ENCODE peak calls at places on chromosomes 12 and 14, in nine cellular contexts. One of them, this sample, is unnamed.

GRCh38 chr12:121036810-121037326 is 2.2 kb downstream of the OASL start:
- DNase-seq in endothelial cell: no peak
- DNase-seq in NCI-H510A treated with DMSO at 0.1 percent for 48 hours: no peak
- DNase-seq in left lobe of liver: no peak
- DNase-seq in HFFc6: peak; percentile 75
- DNase-seq in M059J: peak; percentile 87
- DNase-seq in heart left ventricle: no peak
- DNase-seq in NCI-H345: no peak
- DNase-seq in kidney: no peak
- DNase-seq in this sample: peak; percentile 22

GRCh38 chr12:59710004-59710628 is 114.3 kb downstream of the SLC16A7 start:
- DNase-seq in endothelial cell: no peak
- DNase-seq in NCI-H510A treated with DMSO at 0.1 percent for 48 hours: no peak
- DNase-seq in left lobe of liver: no peak
- DNase-seq in HFFc6: no peak
- DNase-seq in M059J: no peak
- DNase-seq in heart left ventricle: no peak
- DNase-seq in NCI-H345: no peak
- DNase-seq in kidney: no peak
- DNase-seq in this sample: no peak

GRCh38 chr14:105581551-105582341 is 55.4 kb downstream of the TMEM121 start:
- DNase-seq in endothelial cell: no peak
- DNase-seq in NCI-H510A treated with DMSO at 0.1 percent for 48 hours: no peak
- DNase-seq in left lobe of liver: peak; percentile 56
- DNase-seq in HFFc6: no peak
- DNase-seq in M059J: no peak
- DNase-seq in heart left ventricle: no peak
- DNase-seq in NCI-H345: no peak
- DNase-seq in kidney: peak; percentile 62
- DNase-seq in this sample: no peak

GRCh38 chr12:15404485-15404884 is 82.2 kb downstream of the PTPRO start:
- DNase-seq in endothelial cell: no peak
- DNase-seq in NCI-H510A treated with DMSO at 0.1 percent for 48 hours: no peak
- DNase-seq in left lobe of liver: no peak
- DNase-seq in HFFc6: peak; percentile 31
- DNase-seq in M059J: peak; percentile 35
- DNase-seq in heart left ventricle: no peak
- DNase-seq in NCI-H345: no peak
- DNase-seq in kidney: no peak
- DNase-seq in this sample: no peak

GRCh38 chr12:15808250-15808971 is 19.2 kb upstream of the EPS8 start:
- DNase-seq in endothelial cell: no peak
- DNase-seq in NCI-H510A treated with DMSO at 0.1 percent for 48 hours: peak; percentile 35
- DNase-seq in left lobe of liver: no peak
- DNase-seq in HFFc6: peak; percentile 16
- DNase-seq in M059J: peak; percentile 7
- DNase-seq in heart left ventricle: no peak
- DNase-seq in NCI-H345: no peak
- DNase-seq in kidney: no peak
- DNase-seq in this sample: no peak

GRCh38 chr14:99820702-99821331 is 27.6 kb downstream of the EML1 start:
- DNase-seq in endothelial cell: no peak
- DNase-seq in NCI-H510A treated with DMSO at 0.1 percent for 48 hours: peak; percentile 67
- DNase-seq in left lobe of liver: no peak
- DNase-seq in HFFc6: no peak
- DNase-seq in M059J: no peak
- DNase-seq in heart left ventricle: no peak
- DNase-seq in NCI-H345: no peak
- DNase-seq in kidney: no peak
- DNase-seq in this sample: no peak

GRCh38 chr12:133129368-133130037 is 571 bp downstream of the ZNF891 start:
- DNase-seq in endothelial cell: no peak
- DNase-seq in NCI-H510A treated with DMSO at 0.1 percent for 48 hours: peak; percentile 56
- DNase-seq in left lobe of liver: no peak
- DNase-seq in HFFc6: peak; percentile 17
- DNase-seq in M059J: peak; percentile 47
- DNase-seq in heart left ventricle: no peak
- DNase-seq in NCI-H345: no peak
- DNase-seq in kidney: no peak
- DNase-seq in this sample: no peak

GRCh38 chr12:122865268-122866231 is 30.3 kb downstream of the HIP1R start:
- DNase-seq in endothelial cell: peak; percentile 62
- DNase-seq in NCI-H510A treated with DMSO at 0.1 percent for 48 hours: peak; percentile 64
- DNase-seq in left lobe of liver: peak; percentile 96
- DNase-seq in HFFc6: no peak
- DNase-seq in M059J: no peak
- DNase-seq in heart left ventricle: no peak
- DNase-seq in NCI-H345: peak; percentile 22
- DNase-seq in kidney: peak; percentile 82
- DNase-seq in this sample: no peak

GRCh38 chr12:87413784-87414183 is 615.4 kb downstream of the C12orf50 start:
- DNase-seq in endothelial cell: no peak
- DNase-seq in NCI-H510A treated with DMSO at 0.1 percent for 48 hours: no peak
- DNase-seq in left lobe of liver: no peak
- DNase-seq in HFFc6: no peak
- DNase-seq in M059J: peak; percentile 25
- DNase-seq in heart left ventricle: no peak
- DNase-seq in NCI-H345: no peak
- DNase-seq in kidney: no peak
- DNase-seq in this sample: no peak

GRCh38 chr14:94393474-94393873 is 5.1 kb upstream of the SERPINA1 start:
- DNase-seq in endothelial cell: no peak
- DNase-seq in NCI-H510A treated with DMSO at 0.1 percent for 48 hours: no peak
- DNase-seq in left lobe of liver: peak; percentile 72
- DNase-seq in HFFc6: no peak
- DNase-seq in M059J: no peak
- DNase-seq in heart left ventricle: no peak
- DNase-seq in NCI-H345: no peak
- DNase-seq in kidney: no peak
- DNase-seq in this sample: no peak

GRCh38 chr14:32940066-32940651 is 1.5 kb downstream of the NPAS3 start:
- DNase-seq in endothelial cell: peak; percentile 15
- DNase-seq in NCI-H510A treated with DMSO at 0.1 percent for 48 hours: peak; percentile 46
- DNase-seq in left lobe of liver: no peak
- DNase-seq in HFFc6: no peak
- DNase-seq in M059J: peak; percentile 32
- DNase-seq in heart left ventricle: no peak
- DNase-seq in NCI-H345: peak; percentile 56
- DNase-seq in kidney: no peak
- DNase-seq in this sample: no peak

GRCh38 chr14:66330916-66331315 is 155.3 kb upstream of the CCDC196 start:
- DNase-seq in endothelial cell: no peak
- DNase-seq in NCI-H510A treated with DMSO at 0.1 percent for 48 hours: no peak
- DNase-seq in left lobe of liver: no peak
- DNase-seq in HFFc6: no peak
- DNase-seq in M059J: peak; percentile 12
- DNase-seq in heart left ventricle: no peak
- DNase-seq in NCI-H345: no peak
- DNase-seq in kidney: no peak
- DNase-seq in this sample: no peak

GRCh38 chr12:24045816-24046257 is 96.4 kb upstream of the SOX5 start:
- DNase-seq in endothelial cell: no peak
- DNase-seq in NCI-H510A treated with DMSO at 0.1 percent for 48 hours: no peak
- DNase-seq in left lobe of liver: peak; percentile 59
- DNase-seq in HFFc6: no peak
- DNase-seq in M059J: peak; percentile 96
- DNase-seq in heart left ventricle: no peak
- DNase-seq in NCI-H345: no peak
- DNase-seq in kidney: peak; percentile 44
- DNase-seq in this sample: no peak

GRCh38 chr14:41607966-41608663 is 1.4 kb downstream of the LRFN5 start:
- DNase-seq in endothelial cell: peak; percentile 40
- DNase-seq in NCI-H510A treated with DMSO at 0.1 percent for 48 hours: peak; percentile 24
- DNase-seq in left lobe of liver: no peak
- DNase-seq in HFFc6: no peak
- DNase-seq in M059J: no peak
- DNase-seq in heart left ventricle: no peak
- DNase-seq in NCI-H345: peak; percentile 73
- DNase-seq in kidney: peak; percentile 61
- DNase-seq in this sample: no peak

GRCh38 chr12:22234561-22234960 is 99.9 kb downstream of the ST8SIA1 start:
- DNase-seq in endothelial cell: no peak
- DNase-seq in NCI-H510A treated with DMSO at 0.1 percent for 48 hours: no peak
- DNase-seq in left lobe of liver: no peak
- DNase-seq in HFFc6: no peak
- DNase-seq in M059J: peak; percentile 18
- DNase-seq in heart left ventricle: no peak
- DNase-seq in NCI-H345: no peak
- DNase-seq in kidney: no peak
- DNase-seq in this sample: no peak

GRCh38 chr12:111937429-111937828 is 75.5 kb downstream of the TMEM116 start:
- DNase-seq in endothelial cell: no peak
- DNase-seq in NCI-H510A treated with DMSO at 0.1 percent for 48 hours: no peak
- DNase-seq in left lobe of liver: no peak
- DNase-seq in HFFc6: peak; percentile 56
- DNase-seq in M059J: no peak
- DNase-seq in heart left ventricle: no peak
- DNase-seq in NCI-H345: no peak
- DNase-seq in kidney: no peak
- DNase-seq in this sample: no peak

GRCh38 chr12:21651821-21652220 is 5.8 kb downstream of the LDHB start:
- DNase-seq in endothelial cell: no peak
- DNase-seq in NCI-H510A treated with DMSO at 0.1 percent for 48 hours: no peak
- DNase-seq in left lobe of liver: no peak
- DNase-seq in HFFc6: no peak
- DNase-seq in M059J: no peak
- DNase-seq in heart left ventricle: no peak
- DNase-seq in NCI-H345: no peak
- DNase-seq in kidney: no peak
- DNase-seq in this sample: no peak

GRCh38 chr12:9404469-9405260 is 196.5 kb upstream of the PZP start:
- DNase-seq in endothelial cell: peak; percentile 37
- DNase-seq in NCI-H510A treated with DMSO at 0.1 percent for 48 hours: no peak
- DNase-seq in left lobe of liver: no peak
- DNase-seq in HFFc6: no peak
- DNase-seq in M059J: no peak
- DNase-seq in heart left ventricle: no peak
- DNase-seq in NCI-H345: no peak
- DNase-seq in kidney: no peak
- DNase-seq in this sample: no peak

GRCh38 chr12:100458191-100458590 is 15.5 kb upstream of the NR1H4 start:
- DNase-seq in endothelial cell: no peak
- DNase-seq in NCI-H510A treated with DMSO at 0.1 percent for 48 hours: no peak
- DNase-seq in left lobe of liver: no peak
- DNase-seq in HFFc6: no peak
- DNase-seq in M059J: no peak
- DNase-seq in heart left ventricle: no peak
- DNase-seq in NCI-H345: no peak
- DNase-seq in kidney: no peak
- DNase-seq in this sample: no peak

GRCh38 chr12:42144174-42144423 is 575 bp downstream of the GXYLT1 start:
- DNase-seq in endothelial cell: no peak
- DNase-seq in NCI-H510A treated with DMSO at 0.1 percent for 48 hours: no peak
- DNase-seq in left lobe of liver: no peak
- DNase-seq in HFFc6: no peak
- DNase-seq in M059J: no peak
- DNase-seq in heart left ventricle: no peak
- DNase-seq in NCI-H345: no peak
- DNase-seq in kidney: no peak
- DNase-seq in this sample: no peak

GRCh38 chr14:72904840-72905561 is 11.1 kb upstream of the DPF3 start:
- DNase-seq in endothelial cell: peak; percentile 60
- DNase-seq in NCI-H510A treated with DMSO at 0.1 percent for 48 hours: peak; percentile 79
- DNase-seq in left lobe of liver: peak; percentile 74
- DNase-seq in HFFc6: peak; percentile 73
- DNase-seq in M059J: peak; percentile 73
- DNase-seq in heart left ventricle: peak; percentile 58
- DNase-seq in NCI-H345: peak; percentile 54
- DNase-seq in kidney: no peak
- DNase-seq in this sample: peak; percentile 46

GRCh38 chr14:90846511-90846910 is 30.3 kb upstream of the TTC7B start:
- DNase-seq in endothelial cell: no peak
- DNase-seq in NCI-H510A treated with DMSO at 0.1 percent for 48 hours: no peak
- DNase-seq in left lobe of liver: no peak
- DNase-seq in HFFc6: peak; percentile 59
- DNase-seq in M059J: peak; percentile 52
- DNase-seq in heart left ventricle: no peak
- DNase-seq in NCI-H345: no peak
- DNase-seq in kidney: no peak
- DNase-seq in this sample: no peak

GRCh38 chr12:101116911-101117310 is 93.1 kb downstream of the SLC5A8 start:
- DNase-seq in endothelial cell: no peak
- DNase-seq in NCI-H510A treated with DMSO at 0.1 percent for 48 hours: peak; percentile 32
- DNase-seq in left lobe of liver: no peak
- DNase-seq in HFFc6: no peak
- DNase-seq in M059J: no peak
- DNase-seq in heart left ventricle: no peak
- DNase-seq in NCI-H345: peak; percentile 64
- DNase-seq in kidney: no peak
- DNase-seq in this sample: no peak

GRCh38 chr12:103680591-103681065 is 93.6 kb downstream of the STAB2 start:
- DNase-seq in endothelial cell: no peak
- DNase-seq in NCI-H510A treated with DMSO at 0.1 percent for 48 hours: peak; percentile 72
- DNase-seq in left lobe of liver: no peak
- DNase-seq in HFFc6: no peak
- DNase-seq in M059J: no peak
- DNase-seq in heart left ventricle: peak; percentile 59
- DNase-seq in NCI-H345: peak; percentile 47
- DNase-seq in kidney: no peak
- DNase-seq in this sample: no peak

GRCh38 chr14:24313912-24314311 is 2.6 kb downstream of the LTB4R start:
- DNase-seq in endothelial cell: no peak
- DNase-seq in NCI-H510A treated with DMSO at 0.1 percent for 48 hours: no peak
- DNase-seq in left lobe of liver: no peak
- DNase-seq in HFFc6: no peak
- DNase-seq in M059J: no peak
- DNase-seq in heart left ventricle: no peak
- DNase-seq in NCI-H345: no peak
- DNase-seq in kidney: no peak
- DNase-seq in this sample: no peak

GRCh38 chr12:54352891-54353874 is 11.1 kb downstream of the GPR84 start:
- DNase-seq in endothelial cell: no peak
- DNase-seq in NCI-H510A treated with DMSO at 0.1 percent for 48 hours: peak; percentile 88
- DNase-seq in left lobe of liver: peak; percentile 79
- DNase-seq in HFFc6: peak; percentile 29
- DNase-seq in M059J: peak; percentile 36
- DNase-seq in heart left ventricle: no peak
- DNase-seq in NCI-H345: peak; percentile 57
- DNase-seq in kidney: no peak
- DNase-seq in this sample: no peak

GRCh38 chr12:105106621-105107020 is 910 bp upstream of the WASHC4 start:
- DNase-seq in endothelial cell: no peak
- DNase-seq in NCI-H510A treated with DMSO at 0.1 percent for 48 hours: peak; percentile 26
- DNase-seq in left lobe of liver: no peak
- DNase-seq in HFFc6: no peak
- DNase-seq in M059J: no peak
- DNase-seq in heart left ventricle: no peak
- DNase-seq in NCI-H345: peak; percentile 9
- DNase-seq in kidney: no peak
- DNase-seq in this sample: no peak

GRCh38 chr12:122517877-122518276 is 8.9 kb downstream of the RSRC2 start:
- DNase-seq in endothelial cell: no peak
- DNase-seq in NCI-H510A treated with DMSO at 0.1 percent for 48 hours: no peak
- DNase-seq in left lobe of liver: no peak
- DNase-seq in HFFc6: peak; percentile 94
- DNase-seq in M059J: peak; percentile 97
- DNase-seq in heart left ventricle: no peak
- DNase-seq in NCI-H345: no peak
- DNase-seq in kidney: no peak
- DNase-seq in this sample: no peak

GRCh38 chr14:71437870-71438269 is 494.4 kb upstream of the RGS6 start:
- DNase-seq in endothelial cell: no peak
- DNase-seq in NCI-H510A treated with DMSO at 0.1 percent for 48 hours: no peak
- DNase-seq in left lobe of liver: no peak
- DNase-seq in HFFc6: peak; percentile 20
- DNase-seq in M059J: peak; percentile 16
- DNase-seq in heart left ventricle: no peak
- DNase-seq in NCI-H345: peak; percentile 6
- DNase-seq in kidney: no peak
- DNase-seq in this sample: peak; percentile 20

GRCh38 chr14:88681755-88682494 is 110.8 kb downstream of the EML5 start:
- DNase-seq in endothelial cell: no peak
- DNase-seq in NCI-H510A treated with DMSO at 0.1 percent for 48 hours: no peak
- DNase-seq in left lobe of liver: no peak
- DNase-seq in HFFc6: no peak
- DNase-seq in M059J: no peak
- DNase-seq in heart left ventricle: no peak
- DNase-seq in NCI-H345: no peak
- DNase-seq in kidney: no peak
- DNase-seq in this sample: no peak

GRCh38 chr14:92352158-92352985 is 29.4 kb downstream of the SLC24A4 start:
- DNase-seq in endothelial cell: peak; percentile 28
- DNase-seq in NCI-H510A treated with DMSO at 0.1 percent for 48 hours: no peak
- DNase-seq in left lobe of liver: no peak
- DNase-seq in HFFc6: no peak
- DNase-seq in M059J: no peak
- DNase-seq in heart left ventricle: no peak
- DNase-seq in NCI-H345: no peak
- DNase-seq in kidney: no peak
- DNase-seq in this sample: no peak